ENCODE peak calls at places on chromosomes 11 and 22, in five cellular contexts. N is activated T-helper 1 cell treated with anti-CD3 and anti-CD28 coated beads, Interleukin-12 subunit alpha, Interleukin-12 subunit beta, Interleukin-2, Interleukin-4 antibody, amounts not matched to agents 30 ng/mL and 10 ng/mL and 1 ng/mL, durations not matched to agents 14 hours and 24 hours and 36 hours; X is cardiac muscle cell; E is AML-193; A is RKO. L is an unnamed sample.

GRCh38 chr22:35544189-35544588 is 3.6 kb downstream of the RASD2 start:
- DNase-seq in N (no peak), A (no peak), E (no peak), X (no peak), L (no peak)

GRCh38 chr22:38531251-38531956 is 25.3 kb upstream of the DDX17 start:
- DNase-seq in X (no peak), A (no peak), E (peak; percentile 80), N (no peak), L (no peak)

GRCh38 chr11:57491371-57492061 is 24.0 kb downstream of the SLC43A1 start:
- DNase-seq in N (no peak), A (peak; percentile 37), X (peak; percentile 42), E (peak; percentile 49), L (peak; percentile 50)

GRCh38 chr11:18100926-18101656 is 4.8 kb downstream of the SAAL1 start:
- DNase-seq in A (no peak), E (no peak), X (no peak), N (no peak), L (no peak)

GRCh38 chr11:456533-456932 is 6.5 kb downstream of the PTDSS2 start:
- DNase-seq in X (no peak), A (no peak), E (no peak), N (peak; percentile 24), L (no peak)

GRCh38 chr11:12273618-12273995 is 103.8 kb upstream of the PARVA start:
- DNase-seq in E (no peak), N (no peak), A (no peak), X (no peak), L (no peak)

GRCh38 chr11:122235615-122236014 is 119.6 kb upstream of the BLID start:
- DNase-seq in A (no peak), X (peak; percentile 12), E (no peak), N (no peak), L (no peak)

GRCh38 chr11:79437274-79437980 is 3.4 kb downstream of the TENM4 start:
- DNase-seq in A (no peak), N (no peak), X (peak; percentile 89), E (no peak), L (no peak)

GRCh38 chr22:26362471-26362870 is 66.6 kb upstream of the ASPHD2 start:
- DNase-seq in N (no peak), A (peak; percentile 33), E (no peak), X (no peak), L (no peak)

GRCh38 chr22:45034821-45035220 is 25.0 kb upstream of the PHF21B start:
- DNase-seq in N (no peak), X (no peak), A (no peak), E (no peak), L (no peak)

L was measured in dermis microvascular lymphatic vessel endothelial cell.